ENCODE peak calls at places on chromosomes 4 and X, in ten cellular contexts. M is SK-N-SH; I is suprapubic skin; T is thyroid gland; U is K562; W is effector memory CD4-positive, alpha-beta T cell; X is GM23248; Y is body of pancreas; K is esophagus squamous epithelium; D is neural progenitor cell. B is an unnamed sample.

GRCh38 chrX:103831803-103832544 is at the start of gene RAB9B:
- DNase-seq in M (peak; percentile 83), I (peak; percentile 67), T (peak; percentile 70), U (no peak), W (peak; percentile 9), X (peak; percentile 53), Y (peak; percentile 78), K (no peak), D (peak; percentile 77), B (peak; percentile 70)

GRCh38 chr4:791866-792630 is 33.9 kb downstream of the CPLX1 start:
- DNase-seq in M (no peak), I (no peak), T (peak; percentile 73), U (peak; percentile 43), W (peak; percentile 12), X (peak; percentile 58), Y (peak; percentile 34), K (no peak), D (no peak), B (no peak)

GRCh38 chr4:145511913-145512522 is 30.4 kb downstream of the SMAD1 start:
- DNase-seq in M (no peak), I (no peak), T (no peak), U (peak; percentile 4), W (no peak), X (peak; percentile 56), Y (no peak), K (no peak), D (no peak), B (no peak)

GRCh38 chrX:85018471-85018870 is 14.8 kb downstream of the APOOL start:
- DNase-seq in M (no peak), I (no peak), T (no peak), U (no peak), W (no peak), X (no peak), Y (no peak), K (no peak), D (no peak), B (no peak)

GRCh38 chrX:40778861-40779575 is 43.7 kb upstream of the MED14 start:
- DNase-seq in M (no peak), I (no peak), T (peak; percentile 23), U (no peak), W (no peak), X (peak; percentile 69), Y (no peak), K (no peak), D (no peak), B (no peak)

GRCh38 chr4:25030283-25031076 is at the start of gene LGI2:
- DNase-seq in M (peak; percentile 79), I (no peak), T (peak; percentile 60), U (no peak), W (no peak), X (peak; percentile 60), Y (peak; percentile 56), K (no peak), D (peak; percentile 76), B (peak; percentile 52)

GRCh38 chrX:118521435-118521834 is 25.8 kb downstream of the DOCK11 start:
- DNase-seq in M (no peak), I (no peak), T (no peak), U (no peak), W (no peak), X (peak; percentile 82), Y (no peak), K (no peak), D (no peak), B (no peak)

GRCh38 chr4:27463816-27464215 is 603.2 kb downstream of the STIM2 start:
- DNase-seq in M (no peak), I (no peak), T (no peak), U (no peak), W (no peak), X (peak; percentile 42), Y (no peak), K (no peak), D (no peak), B (no peak)

GRCh38 chrX:147803948-147804347 is 107.8 kb upstream of the FMR1 start:
- DNase-seq in M (peak; percentile 18), I (no peak), T (no peak), U (peak; percentile 4), W (no peak), X (peak; percentile 27), Y (no peak), K (no peak), D (peak; percentile 42), B (no peak)

GRCh38 chrX:97117572-97117971 is 233.9 kb downstream of the RPA4 start:
- DNase-seq in M (no peak), I (no peak), T (no peak), U (no peak), W (no peak), X (no peak), Y (no peak), K (no peak), D (no peak), B (no peak)

GRCh38 chrX:19642517-19643109 is 127.3 kb upstream of the MAP3K15 start:
- DNase-seq in M (no peak), I (no peak), T (no peak), U (no peak), W (no peak), X (no peak), Y (no peak), K (no peak), D (no peak), B (no peak)

GRCh38 chrX:109347618-109348017 is 134.3 kb downstream of the GUCY2F start:
- DNase-seq in M (no peak), I (no peak), T (no peak), U (no peak), W (no peak), X (peak; percentile 53), Y (no peak), K (no peak), D (no peak), B (no peak)

GRCh38 chr4:168097161-168097560 is 4.8 kb downstream of the ANXA10 start:
- DNase-seq in M (no peak), I (no peak), T (no peak), U (no peak), W (no peak), X (peak; percentile 17), Y (no peak), K (no peak), D (no peak), B (no peak)

GRCh38 chr4:134544303-134544761 is 342.7 kb upstream of the PABPC4L start:
- DNase-seq in M (no peak), I (no peak), T (peak; percentile 65), U (no peak), W (no peak), X (peak; percentile 37), Y (no peak), K (no peak), D (no peak), B (no peak)

GRCh38 chr4:174318829-174319764 is 35.4 kb downstream of the CEP44 start:
- DNase-seq in M (peak; percentile 34), I (no peak), T (peak; percentile 35), U (peak; percentile 54), W (no peak), X (peak; percentile 50), Y (no peak), K (no peak), D (peak; percentile 40), B (no peak)

GRCh38 chrX:20212486-20213089 is 54.1 kb downstream of the RPS6KA3 start:
- DNase-seq in M (no peak), I (no peak), T (no peak), U (no peak), W (no peak), X (no peak), Y (no peak), K (no peak), D (no peak), B (no peak)

GRCh38 chr4:26094076-26094475 is 180.1 kb downstream of the SMIM20 start:
- DNase-seq in M (no peak), I (no peak), T (no peak), U (no peak), W (no peak), X (no peak), Y (no peak), K (no peak), D (no peak), B (no peak)

GRCh38 chr4:128355301-128355700 is 67.7 kb upstream of the PGRMC2 start:
- DNase-seq in M (peak; percentile 52), I (no peak), T (no peak), U (peak; percentile 44), W (no peak), X (peak; percentile 40), Y (no peak), K (no peak), D (no peak), B (peak; percentile 29)
- H3K27ac ChIP-seq in M (peak overlapping the region; percentile 96), I (peak overlapping the region; percentile 35), T (peak overlapping the region; percentile 93), U (no peak overlapping the region), W (no peak overlapping the region), X (peak overlapping the region; percentile 84), Y (no peak overlapping the region), K (no peak overlapping the region), D (no peak overlapping the region), B (peak overlapping the region; percentile 50)

GRCh38 chr4:46819095-46819494 is 90.0 kb downstream of the COX7B2 start:
- DNase-seq in M (no peak), I (no peak), T (no peak), U (no peak), W (no peak), X (no peak), Y (no peak), K (no peak), D (no peak), B (no peak)

GRCh38 chr4:46818604-46819003 is 90.4 kb downstream of the COX7B2 start:
- DNase-seq in M (no peak), I (no peak), T (no peak), U (no peak), W (no peak), X (no peak), Y (no peak), K (no peak), D (no peak), B (no peak)

GRCh38 chr4:46820154-46820553 is 88.9 kb downstream of the COX7B2 start:
- DNase-seq in M (no peak), I (no peak), T (no peak), U (no peak), W (no peak), X (no peak), Y (no peak), K (no peak), D (no peak), B (no peak)
- H3K27ac ChIP-seq in M (no peak overlapping the region), I (no peak overlapping the region), T (no peak overlapping the region), U (no peak overlapping the region), W (no peak overlapping the region), X (no peak overlapping the region), Y (no peak overlapping the region), K (no peak overlapping the region), D (no peak overlapping the region), B (no peak overlapping the region)

DNA sequence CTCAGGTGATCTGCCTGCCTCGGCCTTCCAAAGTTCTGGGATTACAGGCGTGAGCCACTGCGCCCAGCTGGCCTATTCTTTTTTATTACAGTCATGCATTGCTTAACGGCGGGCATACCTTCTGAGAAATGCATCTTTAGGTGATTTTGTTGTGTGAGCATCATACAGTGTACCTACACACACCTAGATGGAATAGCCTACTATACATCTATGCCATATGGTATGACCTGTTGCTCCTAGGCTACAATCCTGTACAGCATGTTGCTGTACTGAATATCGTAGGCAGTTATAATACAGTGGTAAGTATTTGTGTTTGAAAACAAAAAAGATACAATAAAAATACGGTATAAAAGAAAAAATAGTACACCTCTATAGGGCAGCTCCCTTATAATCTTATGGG is 6.0 kb downstream of the STAG2 start:
- DNase-seq in M (no peak), I (no peak), T (no peak), U (no peak), W (no peak), X (no peak), Y (no peak), K (no peak), D (no peak), B (no peak)
- H3K27ac ChIP-seq in M (no peak overlapping the region), I (no peak overlapping the region), T (no peak overlapping the region), U (no peak overlapping the region), W (no peak overlapping the region), X (no peak overlapping the region), Y (no peak overlapping the region), K (no peak overlapping the region), D (no peak overlapping the region), B (no peak overlapping the region)

GRCh38 chrX:53282313-53282712 is 929 bp upstream of the IQSEC2 start:
- DNase-seq in M (no peak), I (no peak), T (no peak), U (no peak), W (no peak), X (no peak), Y (no peak), K (no peak), D (peak; percentile 42), B (no peak)
- H3K27ac ChIP-seq in M (peak overlapping the region; percentile 47), I (no peak overlapping the region), T (peak overlapping the region; percentile 41), U (peak overlapping the region; percentile 28), W (no peak overlapping the region), X (no peak overlapping the region), Y (no peak overlapping the region), K (peak overlapping the region; percentile 45), D (no peak overlapping the region), B (peak overlapping the region; percentile 83)

B was measured in left ventricle myocardium inferior.